ENCODE peak calls at places on chromosomes 1 and 21, in eight cellular contexts. B is Panc1, C is psoas muscle, I is fibroblast of lung, W is keratinocyte, K is uterus, F is breast epithelium, A is hepatocyte. P is an unnamed sample. For H3K27me3 and H3K4me1, the result is how much of the 10 kb centered on the place peaks cover.

GRCh38 chr1:212609701-212610574 is 1.4 kb downstream of the ATF3 start:
- DNase-seq in B (no peak), C (no peak), I (peak), W (no peak), K (no peak), F (no peak), A (no peak), P (no peak)

GRCh38 chr1:108585343-108585742 is 25.4 kb downstream of the EEIG2 start:
- DNase-seq in B (no peak), C (no peak), I (no peak), W (no peak), K (no peak), F (no peak), A (no peak), P (no peak)

GRCh38 chr1:32201011-32201855 is 838 bp downstream of the CCDC28B start:
- DNase-seq in B (no peak), C (peak), I (peak), W (no peak), K (peak), F (no peak), A (peak), P (no peak)

GRCh38 chr1:65881070-65881594 is 88.4 kb downstream of the PDE4B start:
- DNase-seq in B (no peak), C (no peak), I (no peak), W (no peak), K (no peak), F (no peak), A (no peak), P (no peak)

GRCh38 chr1:58779837-58780585 is 3.8 kb downstream of the JUN start:
- DNase-seq in B (no peak), C (no peak), I (peak), W (no peak), K (peak), F (peak), A (peak), P (no peak)

GRCh38 chr1:24193046-24193445 is 6.0 kb upstream of the IFNLR1 start:
- DNase-seq in B (no peak), C (no peak), I (peak), W (no peak), K (no peak), F (no peak), A (no peak), P (no peak)

GRCh38 chr1:225747566-225747965 is 30.1 kb upstream of the SRP9 start:
- DNase-seq in B (no peak), C (no peak), I (no peak), W (no peak), K (no peak), F (no peak), A (peak), P (no peak)

GRCh38 chr21:31128234-31128633 is 90.0 kb upstream of the KRTAP19-8 start:
- DNase-seq in B (no peak), C (no peak), I (no peak), W (no peak), K (no peak), F (no peak), A (no peak), P (no peak)

GRCh38 chr21:26719750-26720149 is 125.5 kb downstream of the ADAMTS1 start:
- DNase-seq in B (no peak), C (peak), I (no peak), W (no peak), K (no peak), F (no peak), A (no peak), P (no peak)

GRCh38 chr1:32241011-32241763 is 5.8 kb upstream of the FAM167B start:
- DNase-seq in B (no peak), C (peak), I (peak), W (no peak), K (peak), F (peak), A (peak), P (no peak)

GRCh38 chr1:145987926-145988325 is 8.5 kb downstream of the TXNIP start:
- DNase-seq in B (no peak), C (no peak), I (no peak), W (no peak), K (no peak), F (no peak), A (no peak), P (no peak)

GRCh38 chr1:38026592-38027200 is 14.2 kb downstream of the UTP11 start:
- DNase-seq in B (no peak), C (no peak), I (peak), W (no peak), K (no peak), F (no peak), A (peak), P (no peak)

GRCh38 chr1:240294566-240294965 is 202.9 kb downstream of the FMN2 start:
- DNase-seq in B (no peak), C (no peak), I (no peak), W (no peak), K (no peak), F (no peak), A (no peak), P (peak)

GRCh38 chr1:214455971-214456867 is 95.2 kb downstream of the PTPN14 start:
- DNase-seq in B (no peak), C (no peak), I (no peak), W (no peak), K (no peak), F (no peak), A (no peak), P (no peak)

GRCh38 chr1:214271174-214271858 is 9.6 kb upstream of the SMYD2 start:
- DNase-seq in B (no peak), C (no peak), I (no peak), W (no peak), K (no peak), F (no peak), A (no peak), P (no peak)

GRCh38 chr1:29282924-29283803 is 46.8 kb downstream of the PTPRU start:
- DNase-seq in B (no peak), C (peak), I (peak), W (no peak), K (peak), F (no peak), A (peak), P (peak)

GRCh38 chr1:6171546-6172124 is 8.5 kb downstream of the CHD5 start:
- DNase-seq in B (no peak), C (no peak), I (no peak), W (no peak), K (no peak), F (no peak), A (no peak), P (no peak)

GRCh38 chr1:1352784-1353388 is 3.7 kb upstream of the DVL1 start:
- DNase-seq in B (no peak), C (no peak), I (no peak), W (no peak), K (no peak), F (no peak), A (no peak), P (no peak)

GRCh38 chr21:15495965-15496364 is 233.8 kb upstream of the USP25 start:
- DNase-seq in B (no peak), C (no peak), I (peak), W (no peak), K (no peak), F (no peak), A (no peak), P (no peak)

GRCh38 chr1:221667504-221667903 is 74.4 kb downstream of the DUSP10 start:
- DNase-seq in B (no peak), C (no peak), I (peak), W (peak), K (no peak), F (no peak), A (peak), P (no peak)

GRCh38 chr1:95384570-95384969 is 150.6 kb downstream of the RWDD3 start:
- DNase-seq in B (no peak), C (no peak), I (peak), W (peak), K (no peak), F (no peak), A (peak), P (no peak)

GRCh38 chr1:109959974-109960744 is 24.4 kb upstream of the AHCYL1 start:
- DNase-seq in B (peak), C (no peak), I (peak), W (no peak), K (no peak), F (no peak), A (peak), P (no peak)

GRCh38 chr1:116794804-116795481 is 40.7 kb downstream of the CD2 start:
- DNase-seq in B (no peak), C (no peak), I (no peak), W (no peak), K (no peak), F (no peak), A (no peak), P (no peak)

GRCh38 chr1:54312874-54313316 is 93.3 kb downstream of the SSBP3 start:
- DNase-seq in B (no peak), C (peak), I (peak), W (no peak), K (peak), F (no peak), A (peak), P (no peak)

GRCh38 chr1:200660719-200661118 is 9.0 kb downstream of the DDX59 start:
- DNase-seq in B (no peak), C (peak), I (no peak), W (no peak), K (peak), F (no peak), A (no peak), P (no peak)

GRCh38 chr1:32755098-32755809 is 52.7 kb upstream of the SYNC start:
- DNase-seq in B (no peak), C (no peak), I (no peak), W (no peak), K (no peak), F (no peak), A (no peak), P (no peak)

GRCh38 chr21:34282223-34282622 is 81.6 kb upstream of the KCNE2 start:
- DNase-seq in B (no peak), C (no peak), I (no peak), W (no peak), K (no peak), F (no peak), A (no peak), P (no peak)

GRCh38 chr1:193285626-193286025 is 99.2 kb upstream of the B3GALT2 start:
- DNase-seq in B (no peak), C (no peak), I (peak), W (no peak), K (no peak), F (no peak), A (no peak), P (no peak)

GRCh38 chr1:1062364-1063163 is 11.5 kb downstream of the RNF223 start:
- DNase-seq in B (no peak), C (no peak), I (peak), W (no peak), K (no peak), F (no peak), A (peak), P (no peak)

GRCh38 chr1:42430286-42430685 is 25.5 kb downstream of the ZMYND12 start:
- DNase-seq in B (no peak), C (no peak), I (peak), W (no peak), K (no peak), F (no peak), A (no peak), P (no peak)

GRCh38 chr1:43997979-43998378 is 6.6 kb downstream of the CCDC24 start:
- DNase-seq in B (no peak), C (no peak), I (no peak), W (no peak), K (no peak), F (no peak), A (no peak), P (no peak)

GRCh38 chr21:43364851-43365424 is 62.0 kb downstream of the SIK1 start:
- DNase-seq in B (no peak), C (no peak), I (no peak), W (no peak), K (no peak), F (no peak), A (peak), P (no peak)

GRCh38 chr1:157993179-157994080 is at the start of gene KIRREL1:
- DNase-seq in B (no peak), C (peak), I (peak), W (no peak), K (peak), F (no peak), A (peak), P (no peak)

GRCh38 chr1:212916395-212917133 is 33.8 kb upstream of the VASH2 start:
- DNase-seq in B (no peak), C (peak), I (peak), W (no peak), K (peak), F (no peak), A (peak), P (peak)

GRCh38 chr1:172727956-172728603 is 69.2 kb downstream of the FASLG start:
- DNase-seq in B (no peak), C (no peak), I (peak), W (no peak), K (no peak), F (no peak), A (no peak), P (peak)

GRCh38 chr21:29506947-29507346 is 208.2 kb downstream of the BACH1 start:
- DNase-seq in B (no peak), C (no peak), I (no peak), W (no peak), K (no peak), F (no peak), A (no peak), P (no peak)

GRCh38 chr1:241413386-241413785 is 56.4 kb upstream of the RGS7 start:
- DNase-seq in B (peak), C (no peak), I (peak), W (no peak), K (no peak), F (no peak), A (no peak), P (no peak)

GRCh38 chr1:20102875-20103274 is 16.5 kb downstream of the PLA2G2D start:
- DNase-seq in B (no peak), C (no peak), I (peak), W (peak), K (no peak), F (no peak), A (no peak), P (no peak)

GRCh38 chr1:21318714-21319159 is 28.5 kb upstream of the ECE1 start:
- DNase-seq in B (no peak), C (peak), I (peak), W (no peak), K (peak), F (peak), A (peak), P (no peak)

GRCh38 chr21:42671778-42672593 is 18.6 kb downstream of the PDE9A start:
- DNase-seq in B (no peak), C (no peak), I (no peak), W (no peak), K (no peak), F (no peak), A (no peak), P (no peak)

GRCh38 chr1:204438628-204439027 is 27.0 kb upstream of the PPP1R15B start:
- DNase-seq in B (no peak), C (peak), I (peak), W (peak), K (peak), F (no peak), A (peak), P (no peak)

GRCh38 chr1:204441558-204441957 is 29.9 kb upstream of the PPP1R15B start:
- DNase-seq in B (no peak), C (no peak), I (no peak), W (no peak), K (no peak), F (no peak), A (no peak), P (no peak)

GRCh38 chr1:204437796-204438570 is 26.4 kb upstream of the PPP1R15B start:
- DNase-seq in B (no peak), C (no peak), I (no peak), W (no peak), K (no peak), F (no peak), A (no peak), P (no peak)

GRCh38 chr1:204442376-204443259 is 31.0 kb upstream of the PPP1R15B start:
- DNase-seq in B (no peak), C (no peak), I (no peak), W (no peak), K (no peak), F (no peak), A (no peak), P (no peak)

GRCh38 chr1:204439976-204440375 is 28.4 kb upstream of the PPP1R15B start:
- DNase-seq in B (no peak), C (no peak), I (no peak), W (no peak), K (no peak), F (no peak), A (no peak), P (no peak)
- H3K27me3 ChIP-seq in B (under half), C (under half), I (under half), W (under half), K (under half), F (under half), A (under half), P (under half)

DNA sequence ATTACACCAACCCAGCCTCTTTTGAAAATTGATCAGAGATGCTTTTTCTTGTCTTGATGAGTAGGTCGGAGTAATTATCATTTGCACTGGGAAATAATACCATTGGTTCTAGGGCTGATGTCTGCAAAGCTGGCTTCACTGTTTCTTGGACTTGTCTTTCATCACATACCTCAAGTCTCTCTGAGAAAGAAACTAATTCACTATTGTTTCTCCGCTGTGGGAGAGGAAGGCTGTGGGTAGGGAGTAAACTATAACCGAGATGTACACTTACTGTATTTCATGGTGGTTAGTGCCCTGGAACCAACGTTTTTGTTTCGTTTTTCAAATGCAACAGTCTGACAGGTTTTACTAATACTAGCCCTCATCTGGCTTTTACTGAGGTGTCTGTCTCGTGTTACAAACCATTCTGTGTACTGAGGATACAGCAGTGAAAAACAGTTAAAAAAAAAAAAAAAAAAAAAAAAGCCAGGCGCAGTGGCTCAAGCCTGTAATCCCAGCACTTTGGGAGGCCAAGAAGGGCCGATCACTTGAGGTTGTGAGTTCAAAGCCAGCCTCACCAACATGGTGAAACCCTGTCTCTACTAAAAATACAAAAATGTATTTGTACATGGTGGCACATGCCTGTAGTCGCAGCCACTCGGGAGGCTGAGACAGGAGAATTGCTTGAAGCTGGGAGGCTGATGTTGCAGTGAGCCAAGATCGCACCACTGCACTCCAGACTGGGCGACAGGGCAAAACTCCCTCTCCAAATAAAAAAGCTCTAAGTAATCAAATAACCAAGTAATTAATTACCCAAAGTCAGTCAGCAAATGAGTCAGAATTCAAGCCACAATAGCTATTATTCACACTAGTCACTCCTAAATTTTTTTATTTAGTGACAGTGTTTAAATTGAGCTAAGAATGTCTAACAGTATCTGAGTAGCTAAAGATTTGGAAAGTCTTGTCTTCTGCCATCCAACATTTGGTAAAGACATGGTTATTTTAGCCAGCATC is 23.3 kb downstream of the TOMM20 start:
- DNase-seq in B (no peak), C (no peak), I (peak), W (no peak), K (no peak), F (no peak), A (no peak), P (no peak)
- H3K4me3 ChIP-seq in B (no peak), C (no peak), I (no peak), W (no peak), K (no peak), F (no peak), A (no peak), P (no peak)

DNA sequence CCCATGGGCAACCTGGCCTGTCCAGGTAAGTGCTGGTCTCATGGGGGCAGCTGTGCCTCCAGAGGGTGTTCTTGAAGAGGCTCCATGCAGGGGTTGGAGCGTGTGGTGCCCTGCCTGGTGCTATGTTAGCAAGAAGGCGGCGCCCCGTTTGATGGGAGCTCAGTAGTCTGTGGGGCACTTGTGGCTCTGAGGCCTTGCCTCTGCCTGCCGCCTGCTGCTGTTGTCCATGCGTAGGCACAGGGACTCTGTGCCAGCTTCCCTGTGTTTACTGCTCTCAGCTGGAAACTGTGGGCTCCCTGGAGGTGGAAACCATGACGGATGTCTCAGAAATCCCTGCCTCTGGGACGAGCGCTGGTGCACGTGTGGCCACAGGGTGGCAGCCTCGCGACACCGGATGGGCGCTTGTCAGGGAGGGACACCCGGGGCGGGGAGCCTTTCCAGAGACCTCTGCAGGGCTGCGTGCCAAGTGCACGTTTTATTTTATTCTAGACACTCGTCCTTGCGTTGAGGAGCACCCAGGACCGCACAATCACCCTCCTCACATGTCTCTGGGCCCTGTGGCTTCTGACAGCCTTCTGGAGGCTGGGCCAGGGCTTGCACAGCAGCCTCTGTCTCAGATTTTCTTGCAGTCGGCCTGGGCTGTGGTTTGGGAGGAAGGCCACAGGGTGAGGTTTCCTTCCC is 27.1 kb downstream of the SNAP47 start:
- DNase-seq in B (no peak), C (peak), I (peak), W (no peak), K (peak), F (peak), A (peak), P (peak)
- H3K4me1 ChIP-seq in B (half or more), C (half or more), I (under half), W (under half), K (under half), F (under half), A (under half), P (under half)

GRCh38 chr1:233865902-233866301 is 38.6 kb upstream of the SLC35F3 start:
- DNase-seq in B (no peak), C (no peak), I (no peak), W (no peak), K (no peak), F (no peak), A (no peak), P (no peak)
- H3K27me3 ChIP-seq in B (under half), C (under half), I (under half), W (under half), K (under half), F (under half), A (under half), P (under half)

DNA sequence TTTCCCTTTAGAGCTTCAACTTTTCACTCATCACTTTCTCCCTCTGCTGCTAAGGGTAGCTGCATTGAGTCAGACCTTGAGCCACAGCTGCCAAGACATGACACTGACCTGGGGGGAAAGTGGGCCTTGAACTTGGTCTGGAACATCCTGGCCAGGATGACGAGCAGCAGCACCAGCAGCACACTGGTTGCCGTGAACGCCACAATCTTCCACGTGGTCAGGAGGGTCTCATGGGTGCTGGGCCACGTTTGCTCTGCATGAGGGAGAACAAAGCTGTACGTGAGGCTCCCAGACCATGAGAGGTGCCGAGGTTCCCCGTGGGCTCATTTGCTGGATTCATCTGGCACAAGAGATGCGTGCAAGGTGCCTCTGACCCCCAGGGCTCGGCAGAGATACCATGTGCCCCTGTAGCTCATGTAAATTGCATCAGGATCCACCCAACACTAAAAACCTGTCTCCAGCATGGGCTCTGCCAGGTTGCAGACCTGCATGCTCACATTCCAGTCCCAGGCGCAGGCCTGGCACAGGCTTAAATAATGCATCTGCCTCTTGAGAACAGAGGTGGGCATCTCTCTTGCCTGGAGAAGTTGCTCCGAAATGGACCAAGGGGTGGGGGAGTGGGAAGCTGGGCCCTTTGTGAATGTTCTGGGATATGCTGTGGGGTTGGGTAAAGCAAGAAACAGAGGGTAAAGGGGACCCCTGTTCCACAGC is 84.6 kb upstream of the TLR5 start:
- DNase-seq in B (no peak), C (no peak), I (no peak), W (no peak), K (no peak), F (no peak), A (no peak), P (no peak)
- H3K4me3 ChIP-seq in B (no peak), C (no peak), I (no peak), W (no peak), K (no peak), F (no peak), A (no peak), P (no peak)

GRCh38 chr21:46416551-46416950 is 42.1 kb upstream of the DIP2A start:
- DNase-seq in B (no peak), C (peak), I (no peak), W (no peak), K (no peak), F (no peak), A (no peak), P (no peak)
- H3K4me1 ChIP-seq in B (under half), C (under half), I (under half), W (under half), K (under half), F (under half), A (under half), P (under half)